ENCODE peak calls at places on chromosomes 1 and 21, in four cellular contexts. N is body of pancreas, F is brain microvascular endothelial cell, E is Peyer's patch. U is an unnamed sample. For H3K36me3, the result is how much of the 10 kb centered on the place peaks cover.

GRCh38 chr1:107018445-107018844 is 38.0 kb upstream of the PRMT6 start:
- DNase-seq in N (no peak), E (no peak), F (no peak), U (no peak)

GRCh38 chr1:219264557-219264956 is 90.9 kb downstream of the LYPLAL1 start:
- DNase-seq in N (no peak), E (no peak), F (no peak), U (no peak)

GRCh38 chr1:234656070-234656875 is 46.3 kb upstream of the IRF2BP2 start:
- DNase-seq in N (no peak), E (no peak), F (no peak), U (no peak)

GRCh38 chr1:160407819-160408801 is 7.7 kb downstream of the VANGL2 start:
- DNase-seq in F (no peak), E (no peak), N (no peak), U (no peak)

GRCh38 chr21:38922474-38922873 is 116.7 kb downstream of the ETS2 start:
- DNase-seq in N (no peak), E (no peak), F (no peak), U (no peak)

GRCh38 chr1:179141592-179142244 is 59.8 kb downstream of the TOR3A start:
- DNase-seq in N (no peak), F (peak), E (no peak), U (no peak)

GRCh38 chr1:232509570-232509969 is 120.4 kb downstream of the SIPA1L2 start:
- DNase-seq in F (no peak), N (no peak), E (no peak), U (peak)

GRCh38 chr1:230459463-230459862 is 33.3 kb upstream of the PGBD5 start:
- DNase-seq in E (no peak), F (peak), N (no peak), U (no peak)

GRCh38 chr1:36465731-36466369 is 1.7 kb upstream of the MRPS15 start:
- DNase-seq in E (no peak), N (no peak), F (no peak), U (no peak)

GRCh38 chr1:192539450-192540132 is 36.0 kb upstream of the RGS1 start:
- DNase-seq in F (peak), E (no peak), N (no peak), U (no peak)

GRCh38 chr1:32818804-32819541 is 1.5 kb downstream of the S100PBP start:
- DNase-seq in F (no peak), N (no peak), E (peak), U (no peak)

GRCh38 chr1:216750031-216750627 is 26.9 kb upstream of the ESRRG start:
- DNase-seq in F (peak), E (no peak), N (peak), U (no peak)

GRCh38 chr1:91701494-91701869 is 184.5 kb downstream of the TGFBR3 start:
- DNase-seq in E (no peak), N (no peak), F (peak), U (no peak)

GRCh38 chr1:25568834-25569598 is 25.6 kb downstream of the LDLRAP1 start:
- DNase-seq in E (no peak), F (peak), N (no peak), U (no peak)

GRCh38 chr1:58786184-58786926 is 2.5 kb upstream of the JUN start:
- DNase-seq in F (no peak), N (no peak), E (no peak), U (no peak)

GRCh38 chr21:44701023-44701400 is 4.0 kb downstream of the KRTAP10-12 start:
- DNase-seq in E (no peak), F (no peak), N (no peak), U (no peak)

GRCh38 chr1:46673749-46674182 is 2.1 kb downstream of the TEX38 start:
- DNase-seq in E (no peak), N (no peak), F (peak), U (no peak)

GRCh38 chr21:23968722-23969647 is 1638.3 kb downstream of the MRPL39 start:
- DNase-seq in N (peak), F (peak), E (peak), U (no peak)

GRCh38 chr21:31921079-31921478 is 48.3 kb downstream of the HUNK start:
- DNase-seq in N (no peak), E (no peak), F (no peak), U (no peak)

GRCh38 chr1:232773752-232774151 is 31.5 kb upstream of the MAP10 start:
- DNase-seq in F (no peak), E (no peak), N (no peak), U (no peak)

GRCh38 chr1:242196914-242197313 is 198.0 kb upstream of the MAP1LC3C start:
- DNase-seq in F (no peak), N (no peak), E (no peak), U (no peak)

GRCh38 chr21:42218836-42219605 is at the start of gene ABCG1:
- DNase-seq in F (no peak), E (peak), N (no peak), U (no peak)

DNA sequence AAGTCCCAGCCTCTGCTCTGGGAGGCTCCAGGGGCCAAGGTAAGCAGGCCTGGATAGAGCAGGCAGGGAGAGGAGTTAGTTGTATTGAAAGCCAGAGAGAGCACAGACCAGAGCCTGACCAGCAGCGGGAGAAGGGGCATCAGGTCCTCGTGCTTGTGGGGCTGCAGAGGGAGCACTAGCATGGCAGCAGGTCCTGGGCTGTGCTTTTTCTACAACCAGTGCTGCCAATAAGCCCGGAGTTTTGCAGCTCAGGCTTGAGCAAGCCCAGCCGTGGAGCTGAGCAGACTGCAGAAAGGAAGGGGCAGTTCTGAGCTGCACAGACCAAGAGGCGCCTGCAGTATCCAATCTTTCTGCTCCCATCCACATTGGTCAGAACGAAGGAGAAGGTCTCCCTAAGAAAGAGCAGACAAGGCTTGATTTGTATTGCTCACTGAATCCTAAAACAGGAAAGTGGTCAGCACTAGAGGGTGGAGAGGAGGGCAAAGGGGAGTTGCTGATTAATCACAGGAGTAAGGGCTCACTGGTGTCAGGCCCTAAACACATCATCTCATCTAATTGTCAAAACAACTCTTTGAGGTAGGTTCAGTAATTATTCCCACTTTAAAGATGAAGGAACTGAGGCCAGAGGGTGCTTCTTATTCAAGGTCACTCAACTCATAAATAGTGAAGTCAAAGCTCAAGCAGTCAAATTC is 2.7 kb downstream of the DENND2D start:
- DNase-seq in N (no peak), F (peak), E (peak), U (no peak)
- TF ChIP-seq CTCF in N (no peak), F (no peak), E (no peak), U (peak)

GRCh38 chr1:110048923-110049601 is 14.6 kb downstream of the STRIP1 start:
- DNase-seq in E (no peak), N (no peak), F (no peak), U (no peak)
- H3K36me3 ChIP-seq in E (under half), N (under half), F (half or more), U (under half)

DNA sequence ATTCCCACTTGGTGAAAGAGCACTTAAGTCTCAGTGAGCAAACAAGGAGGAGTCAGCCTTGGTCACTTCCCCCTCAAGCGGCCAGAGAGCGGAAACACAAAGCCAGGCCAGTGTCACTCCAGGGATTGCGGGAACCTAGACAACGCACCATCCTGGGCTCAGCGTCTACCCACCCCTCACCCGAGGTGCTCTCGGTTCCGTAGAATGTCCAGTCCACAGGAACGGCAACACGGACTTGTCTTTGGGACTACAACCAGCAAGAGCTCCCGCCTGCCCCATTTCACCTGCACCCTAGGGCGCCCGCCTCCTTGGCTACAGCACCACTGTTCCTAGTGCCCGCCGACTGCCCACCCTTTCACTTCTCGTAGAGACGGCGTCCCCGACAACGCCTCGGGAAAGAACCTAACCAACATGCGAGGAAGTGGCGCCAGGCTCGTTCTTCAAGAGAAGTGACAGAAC is 511 bp downstream of the GDAP2 start:
- DNase-seq in N (peak), F (peak), E (peak), U (peak)
- TF ChIP-seq CTCF in N (no peak), F (peak), E (peak), U (no peak)

GRCh38 chr1:37877991-37878544 is 18.7 kb upstream of the MTF1 start:
- DNase-seq in E (no peak), F (no peak), N (no peak), U (no peak)
- H3K36me3 ChIP-seq in E (under half), F (under half), N (under half), U (under half)

GRCh38 chr1:157136133-157136532 is 2.1 kb downstream of the ETV3 start:
- DNase-seq in N (no peak), E (no peak), F (no peak), U (no peak)

GRCh38 chr1:157137773-157138219 is 399 bp downstream of the ETV3 start:
- DNase-seq in F (no peak), N (no peak), E (no peak), U (no peak)

GRCh38 chr1:157135646-157136045 is 2.5 kb downstream of the ETV3 start:
- DNase-seq in E (no peak), F (no peak), N (no peak), U (no peak)

GRCh38 chr1:157138220-157139124 is at the start of gene ETV3:
- DNase-seq in E (peak), F (peak), N (peak), U (peak)

DNA sequence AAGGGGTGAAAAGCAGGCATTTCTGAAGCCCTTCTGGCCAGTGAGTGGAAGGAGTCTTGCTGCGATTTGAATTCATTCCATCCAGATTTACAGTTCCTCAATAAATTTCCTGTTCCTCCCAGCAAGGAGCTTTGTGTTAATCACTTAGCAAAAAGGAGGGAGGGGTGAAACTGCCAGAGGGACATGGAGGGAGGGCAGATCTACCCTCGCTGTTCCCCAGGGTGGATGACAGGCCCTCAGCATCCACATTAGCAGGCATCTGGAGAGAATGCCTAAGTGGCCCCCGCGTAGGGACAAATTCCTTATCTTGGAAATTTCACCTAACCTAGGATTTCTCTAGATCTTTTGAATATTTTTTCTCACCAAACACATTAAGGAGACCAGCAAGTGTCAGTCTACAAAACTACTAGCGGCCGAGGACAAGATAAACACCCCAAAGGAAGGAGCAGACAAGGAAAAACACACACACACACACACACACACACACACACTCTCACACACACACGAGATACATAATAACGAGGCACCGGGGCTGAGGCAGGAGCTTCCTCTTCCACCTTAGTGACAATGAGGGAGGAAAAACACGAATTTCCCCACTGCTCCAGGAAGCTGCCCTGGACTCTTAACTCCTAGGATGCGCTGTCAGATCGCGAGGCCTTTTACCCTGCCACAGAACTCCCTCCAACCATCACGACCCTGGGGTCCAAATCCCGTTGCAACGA is 983 bp downstream of the ETV3 start:
- DNase-seq in N (no peak), F (no peak), E (no peak), U (no peak)
- TF ChIP-seq CTCF in N (no peak), F (no peak), E (no peak), U (no peak)

GRCh38 chr1:205118810-205119209 is 3.0 kb downstream of the RBBP5 start:
- DNase-seq in F (no peak), N (no peak), E (no peak), U (no peak)
- H3K36me3 ChIP-seq in F (under half), N (under half), E (under half), U (under half)

DNA sequence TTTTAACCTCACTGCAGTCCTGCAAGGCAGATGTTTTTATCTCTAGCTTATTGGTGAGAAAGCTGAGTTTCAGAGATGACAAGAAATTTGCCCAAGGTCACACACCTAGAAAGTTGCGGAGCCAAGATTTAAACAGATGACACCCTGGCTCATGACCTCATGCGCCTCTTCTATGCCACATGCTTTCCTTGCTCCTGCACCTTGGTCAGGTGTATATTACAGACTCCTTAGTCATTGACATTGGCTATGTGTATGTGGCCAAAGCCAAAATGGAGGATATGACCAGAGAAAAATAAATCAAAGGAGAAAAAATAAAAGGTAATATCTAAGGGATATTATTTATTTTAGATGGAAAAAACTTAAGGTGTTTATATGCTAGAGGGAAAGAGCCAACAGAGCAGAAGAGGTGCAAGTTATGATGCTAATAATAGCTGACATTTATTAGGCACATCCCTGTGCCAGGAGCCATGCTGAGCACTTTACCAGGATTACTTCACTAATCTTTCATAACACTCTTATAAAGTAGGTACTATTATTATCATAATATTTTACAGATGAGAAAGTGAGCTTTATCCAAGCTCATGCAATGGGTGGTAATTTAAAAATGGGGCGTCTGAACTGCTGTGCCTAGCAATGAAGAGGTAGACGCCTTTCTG is 13.8 kb upstream of the MYOC start:
- DNase-seq in E (no peak), N (no peak), F (no peak), U (no peak)
- TF ChIP-seq CTCF in E (no peak), N (no peak), F (no peak), U (no peak)